ENCODE peak calls at places on chromosomes 3 and 15, in four cellular contexts. D, U, L and B are unnamed samples.

GRCh38 chr3:52196977-52197376 is 983 bp upstream of the ALAS1 start:
- DNase-seq in L (no peak), U (no peak), D (no peak), B (no peak)

GRCh38 chr3:51110586-51110985 is 274.5 kb upstream of the MANF start:
- DNase-seq in L (no peak), D (no peak), U (no peak), B (no peak)

GRCh38 chr15:25136119-25136518 is 181.3 kb downstream of the SNRPN start:
- DNase-seq in L (no peak), U (no peak), D (peak), B (no peak)

GRCh38 chr15:69663441-69663840 is 210.8 kb downstream of the RPLP1 start:
- DNase-seq in D (no peak), U (no peak), L (no peak), B (no peak)

GRCh38 chr15:69595009-69595825 is 142.6 kb downstream of the RPLP1 start:
- DNase-seq in U (no peak), D (no peak), L (peak), B (no peak)

GRCh38 chr3:50196253-50196801 is 4.9 kb downstream of the GNAT1 start:
- DNase-seq in L (no peak), D (no peak), U (no peak), B (no peak)

GRCh38 chr3:101903426-101903825 is 54.1 kb downstream of the NFKBIZ start:
- DNase-seq in L (no peak), D (no peak), U (no peak), B (peak)

GRCh38 chr3:141183606-141184005 is 48.0 kb upstream of the PXYLP1 start:
- DNase-seq in D (no peak), L (no peak), U (no peak), B (no peak)

GRCh38 chr15:58520936-58521292 is 89.1 kb downstream of the LIPC start:
- DNase-seq in L (no peak), U (no peak), D (peak), B (no peak)

GRCh38 chr3:153165211-153165815 is 3.3 kb downstream of the RAP2B start:
- DNase-seq in L (no peak), D (peak), U (no peak), B (no peak)

GRCh38 chr15:57158997-57159668 is 217.2 kb upstream of the CGNL1 start:
- DNase-seq in U (no peak), L (no peak), D (no peak), B (no peak)

GRCh38 chr3:100335137-100335833 is 728 bp downstream of the NIT2 start:
- DNase-seq in L (no peak), U (no peak), D (peak), B (no peak)

GRCh38 chr3:132448211-132448961 is 31.1 kb downstream of the DNAJC13 start:
- DNase-seq in L (peak), D (no peak), U (no peak), B (no peak)

GRCh38 chr15:26210980-26211379 is 347.9 kb upstream of the ATP10A start:
- DNase-seq in D (no peak), U (no peak), L (no peak), B (no peak)

GRCh38 chr3:150150633-150151032 is 179.9 kb upstream of the PFN2 start:
- DNase-seq in U (no peak), D (no peak), L (no peak), B (no peak)

GRCh38 chr3:190070623-190071347 is 49.9 kb downstream of the P3H2 start:
- DNase-seq in L (no peak), U (no peak), D (peak), B (no peak)

GRCh38 chr3:125916376-125916978 is 52.5 kb upstream of the ROPN1B start:
- DNase-seq in U (peak), D (peak), L (no peak), B (peak)

GRCh38 chr3:151301787-151302186 is 14.8 kb downstream of the GPR87 start:
- DNase-seq in D (no peak), L (no peak), U (no peak), B (peak)

GRCh38 chr15:25862087-25862468 is 1.0 kb downstream of the ATP10A start:
- DNase-seq in U (no peak), L (peak), D (no peak), B (no peak)

GRCh38 chr3:193754719-193755118 is 161.7 kb downstream of the OPA1 start:
- DNase-seq in U (no peak), D (no peak), L (no peak), B (no peak)

GRCh38 chr3:148883163-148883562 is 18.1 kb downstream of the CPA3 start:
- DNase-seq in D (no peak), U (no peak), L (no peak), B (no peak)

GRCh38 chr15:41922353-41922752 is 28.5 kb upstream of the SPTBN5 start:
- DNase-seq in L (no peak), D (no peak), U (no peak), B (no peak)

GRCh38 chr15:42582569-42583235 is 7.3 kb downstream of the STARD9 start:
- DNase-seq in L (peak), D (no peak), U (no peak), B (no peak)

GRCh38 chr3:146277953-146278631 is 27.2 kb upstream of the PLSCR4 start:
- DNase-seq in L (peak), D (no peak), U (no peak), B (peak)

GRCh38 chr3:189995129-189995528 is 125.6 kb downstream of the P3H2 start:
- DNase-seq in L (no peak), D (peak), U (no peak), B (no peak)

GRCh38 chr3:66441124-66441523 is 59.7 kb downstream of the LRIG1 start:
- DNase-seq in U (no peak), L (no peak), D (peak), B (no peak)

DNA sequence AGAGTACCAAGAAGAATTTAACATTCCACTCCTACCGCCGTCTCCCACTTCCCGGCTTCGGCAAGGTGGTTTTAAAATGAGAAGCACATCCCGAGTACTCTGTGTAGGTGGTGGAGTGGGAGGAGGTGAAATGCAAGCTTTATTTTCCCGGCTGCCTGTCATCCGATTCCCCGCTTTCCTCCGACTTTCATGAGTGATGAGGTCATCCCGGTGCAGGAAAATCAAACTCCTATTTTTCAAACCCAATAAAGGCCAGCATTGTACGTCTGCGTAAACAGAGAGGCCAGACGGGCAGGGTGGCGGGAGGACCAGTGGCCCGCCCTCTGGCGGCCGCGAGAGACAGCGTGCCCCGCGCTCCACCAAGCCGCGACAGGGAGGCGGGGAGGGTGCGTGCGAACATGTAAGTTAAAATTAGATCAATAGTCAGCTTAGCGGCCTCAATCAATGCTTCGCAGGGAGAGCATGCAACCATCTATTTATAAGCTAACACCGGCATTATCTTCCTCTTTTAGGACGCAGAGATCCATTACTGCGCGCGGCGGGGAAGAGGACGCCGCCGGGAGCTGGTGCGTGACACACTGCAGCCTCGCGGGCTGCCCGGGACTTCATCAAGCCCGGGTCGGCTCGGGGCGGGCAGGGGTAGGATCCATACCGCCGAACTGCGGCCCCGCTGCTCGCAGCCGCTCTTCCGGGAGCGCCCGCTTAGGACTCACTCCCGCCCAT is 163.3 kb downstream of the CD47 start:
- DNase-seq in D (peak), U (peak), L (peak), B (no peak)
- H3K27ac ChIP-seq in D (no peak), U (peak), L (no peak), B (no peak)

DNA sequence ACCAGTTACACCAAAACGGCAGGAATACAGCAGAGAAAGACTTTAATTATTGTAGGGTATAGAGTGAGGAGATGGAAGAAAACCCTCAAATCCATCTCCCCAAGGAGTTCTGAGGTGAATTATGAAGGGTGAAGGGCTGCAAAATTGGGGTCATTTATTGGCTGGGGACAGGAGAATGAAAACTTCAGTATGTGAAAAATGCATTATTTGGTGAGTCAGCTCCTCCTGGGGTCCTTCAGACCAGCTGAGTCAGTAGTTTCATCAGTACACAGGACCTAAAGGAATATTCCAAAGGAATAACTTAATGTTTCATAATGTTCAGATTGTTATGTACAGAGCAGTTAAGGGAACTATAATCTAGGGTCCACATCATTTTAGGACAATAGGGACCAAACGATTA is 566.0 kb downstream of the GBE1 start:
- DNase-seq in U (no peak), D (no peak), L (no peak), B (no peak)
- H3K27ac ChIP-seq in U (no peak), D (no peak), L (no peak), B (no peak)

DNA sequence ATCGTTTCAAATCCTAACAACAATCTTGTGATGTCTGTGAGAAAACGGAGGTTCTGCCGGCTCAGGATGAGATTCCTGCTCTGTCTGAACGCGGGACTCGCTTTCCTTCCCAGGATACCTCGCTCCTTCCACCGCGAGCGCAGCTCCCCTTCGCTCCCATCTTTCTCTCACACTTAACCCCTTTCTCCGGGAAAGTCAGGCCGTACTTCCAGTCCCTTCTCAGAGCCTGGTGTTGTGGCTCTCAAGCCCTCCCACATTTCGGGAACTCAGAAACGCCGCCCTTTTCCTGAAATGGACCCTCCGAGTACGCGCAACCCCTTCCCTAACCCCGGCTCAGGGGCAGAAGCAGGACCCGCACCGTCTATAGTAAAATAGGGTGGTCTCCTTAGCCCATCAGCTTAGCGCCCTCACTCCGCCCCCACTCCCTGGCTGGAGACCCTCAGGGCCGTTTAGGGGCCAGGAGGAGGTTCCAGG is 377 bp upstream of the FEM1B start:
- DNase-seq in U (no peak), D (peak), L (peak), B (no peak)
- H3K27ac ChIP-seq in U (peak), D (peak), L (peak), B (peak)

GRCh38 chr15:55334371-55334770 is 15.3 kb downstream of the PIGB start:
- DNase-seq in L (no peak), D (no peak), U (no peak), B (no peak)

GRCh38 chr15:55337160-55337559 is 18.1 kb downstream of the PIGB start:
- DNase-seq in D (peak), U (no peak), L (no peak), B (no peak)

GRCh38 chr15:55334997-55335396 is 16.0 kb downstream of the PIGB start:
- DNase-seq in D (no peak), U (no peak), L (no peak), B (peak)
- H3K27ac ChIP-seq in D (no peak), U (no peak), L (no peak), B (peak)

GRCh38 chr3:115469649-115470048 is 153.7 kb upstream of the GAP43 start:
- DNase-seq in U (no peak), L (no peak), D (no peak), B (no peak)
- H3K27ac ChIP-seq in U (no peak), L (no peak), D (no peak), B (no peak)

DNA sequence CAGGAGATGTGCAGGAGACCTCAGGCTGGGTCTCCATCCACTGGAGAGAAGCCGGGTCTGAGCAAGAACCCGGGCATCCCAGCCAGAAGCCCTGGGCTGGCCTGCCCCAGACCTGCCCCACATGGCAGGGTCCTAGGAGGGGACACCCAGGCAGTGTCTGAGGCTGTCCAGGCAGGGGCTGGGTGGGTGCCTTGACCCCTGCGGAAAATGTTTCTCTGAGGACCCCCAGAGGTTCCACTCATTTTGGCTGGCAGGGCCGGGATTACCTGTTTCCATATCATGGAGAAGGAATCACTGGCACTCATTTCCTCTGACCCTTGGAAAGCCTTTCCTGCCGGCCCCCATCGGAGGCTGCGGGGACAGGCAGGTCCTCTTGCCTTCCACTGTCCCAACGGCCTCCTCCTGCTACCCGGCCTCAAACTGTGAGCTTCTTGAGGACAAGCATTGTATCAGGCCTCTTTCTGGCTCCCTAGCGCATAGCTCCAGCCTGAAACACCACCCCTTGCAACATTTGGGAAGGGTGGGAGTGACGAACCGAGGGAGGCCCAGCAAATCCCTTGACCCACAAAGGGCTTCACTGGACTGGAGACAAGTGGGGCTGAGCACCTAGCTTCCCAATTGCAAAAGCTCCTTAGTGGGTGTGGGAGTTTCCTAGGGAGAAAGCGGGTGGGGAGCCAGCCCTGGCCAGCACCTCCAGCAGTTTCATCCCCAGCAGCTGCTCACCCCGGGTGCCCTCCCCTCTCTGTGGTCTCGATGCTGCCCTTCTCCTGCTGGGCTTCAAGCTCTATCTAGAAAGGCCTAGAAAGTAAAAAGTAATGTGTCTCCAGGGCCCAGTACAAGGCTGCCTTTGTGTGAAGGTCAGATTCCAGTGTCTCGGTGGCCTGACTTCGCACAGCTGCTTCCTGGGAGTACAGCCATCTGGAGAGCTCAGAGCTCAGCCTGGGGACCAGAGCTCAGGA is 29.7 kb downstream of the ACSBG1 start:
- DNase-seq in L (peak), U (no peak), D (no peak), B (no peak)
- H3K27ac ChIP-seq in L (no peak), U (peak), D (no peak), B (no peak)

GRCh38 chr3:53242642-53243041 is 13.2 kb downstream of the TKT start:
- DNase-seq in U (no peak), L (no peak), D (no peak), B (no peak)
- H3K27ac ChIP-seq in U (no peak), L (peak), D (no peak), B (peak)